ENCODE peak calls at places on chromosomes 13 and 19, in nine cellular contexts. H, Q, T, X, N, J, P, Z and K are unnamed samples. For H3K4me1, the result is how much of the 10 kb centered on the place peaks cover.

GRCh38 chr19:55545443-55545842 is at the start of gene SBK3:
- DNase-seq in H (no peak), Q (no peak), T (no peak), X (no peak), N (no peak), J (no peak), P (no peak), Z (no peak), K (no peak)

GRCh38 chr13:30116379-30116778 is 191.0 kb downstream of the KATNAL1 start:
- DNase-seq in H (no peak), Q (no peak), T (no peak), X (no peak), N (no peak), J (no peak), P (peak), Z (no peak), K (no peak)

GRCh38 chr13:112335135-112335534 is 41.0 kb upstream of the SPACA7 start:
- DNase-seq in H (no peak), Q (no peak), T (no peak), X (no peak), N (no peak), J (no peak), P (no peak), Z (no peak), K (no peak)

GRCh38 chr13:48923376-48923775 is 52.3 kb upstream of the FNDC3A start:
- DNase-seq in H (no peak), Q (no peak), T (no peak), X (no peak), N (no peak), J (peak), P (no peak), Z (no peak), K (no peak)

GRCh38 chr19:39951065-39951650 is 16.7 kb upstream of the FCGBP start:
- DNase-seq in H (no peak), Q (no peak), T (no peak), X (no peak), N (no peak), J (no peak), P (no peak), Z (no peak), K (no peak)

GRCh38 chr19:42363614-42364346 is 26.3 kb downstream of the CNFN start:
- DNase-seq in H (no peak), Q (no peak), T (no peak), X (no peak), N (no peak), J (no peak), P (no peak), Z (no peak), K (no peak)

GRCh38 chr13:45333251-45333972 is 7.6 kb downstream of the TPT1 start:
- DNase-seq in H (no peak), Q (no peak), T (no peak), X (no peak), N (no peak), J (no peak), P (no peak), Z (no peak), K (no peak)

GRCh38 chr13:63408227-63409202 is 1992.9 kb upstream of the PCDH20 start:
- DNase-seq in H (no peak), Q (no peak), T (no peak), X (no peak), N (no peak), J (no peak), P (no peak), Z (no peak), K (no peak)

GRCh38 chr19:15621801-15622200 is 6.8 kb downstream of the CYP4F8 start:
- DNase-seq in H (no peak), Q (no peak), T (no peak), X (no peak), N (no peak), J (no peak), P (no peak), Z (no peak), K (no peak)

GRCh38 chr13:32140109-32140508 is 108.5 kb downstream of the FRY start:
- DNase-seq in H (no peak), Q (no peak), T (no peak), X (no peak), N (no peak), J (no peak), P (no peak), Z (no peak), K (no peak)

GRCh38 chr13:106376411-106377112 is 158.9 kb downstream of the EFNB2 start:
- DNase-seq in H (peak), Q (peak), T (no peak), X (no peak), N (peak), J (no peak), P (no peak), Z (no peak), K (peak)

GRCh38 chr19:17220207-17220758 is 5.1 kb downstream of the USE1 start:
- DNase-seq in H (peak), Q (peak), T (no peak), X (no peak), N (no peak), J (no peak), P (no peak), Z (peak), K (no peak)

GRCh38 chr19:14375582-14376291 is 5.5 kb upstream of the ADGRE5 start:
- DNase-seq in H (no peak), Q (peak), T (peak), X (no peak), N (no peak), J (peak), P (peak), Z (no peak), K (peak)
- H3K4me1 ChIP-seq in H (under half), Q (under half), T (under half), X (under half), N (under half), J (under half), P (under half), Z (under half), K (under half)

GRCh38 chr13:71754407-71754974 is 112.5 kb downstream of the DACH1 start:
- DNase-seq in H (no peak), Q (peak), T (no peak), X (no peak), N (no peak), J (peak), P (no peak), Z (no peak), K (no peak)

GRCh38 chr13:71758823-71759222 is 108.2 kb downstream of the DACH1 start:
- DNase-seq in H (no peak), Q (no peak), T (peak), X (no peak), N (no peak), J (no peak), P (no peak), Z (peak), K (no peak)

GRCh38 chr13:71759506-71760225 is 107.3 kb downstream of the DACH1 start:
- DNase-seq in H (no peak), Q (no peak), T (no peak), X (peak), N (no peak), J (no peak), P (no peak), Z (no peak), K (no peak)

DNA sequence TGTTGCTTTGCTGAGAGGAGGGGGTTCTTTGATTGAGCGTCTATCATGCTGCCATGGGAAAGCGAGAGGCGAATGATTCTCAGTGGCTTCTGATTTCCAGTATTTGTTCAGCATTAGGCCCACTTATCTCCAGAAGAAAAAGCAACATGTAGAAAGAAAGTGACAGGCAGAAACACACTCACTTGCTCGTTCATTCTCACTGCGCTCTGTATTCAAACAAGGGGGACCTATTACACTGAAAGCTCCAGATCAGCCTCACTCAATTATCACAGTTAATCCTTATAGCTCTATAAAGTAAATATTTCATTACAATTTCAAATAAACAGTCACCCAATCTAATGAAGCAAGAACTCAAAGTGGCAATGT is 106.8 kb downstream of the DACH1 start:
- DNase-seq in H (no peak), Q (no peak), T (no peak), X (no peak), N (no peak), J (no peak), P (no peak), Z (no peak), K (no peak)
- TF ChIP-seq CTCF in H (no peak), Q (no peak), T (no peak), X (no peak), N (no peak), J (no peak), P (no peak), Z (no peak), K (no peak)

DNA sequence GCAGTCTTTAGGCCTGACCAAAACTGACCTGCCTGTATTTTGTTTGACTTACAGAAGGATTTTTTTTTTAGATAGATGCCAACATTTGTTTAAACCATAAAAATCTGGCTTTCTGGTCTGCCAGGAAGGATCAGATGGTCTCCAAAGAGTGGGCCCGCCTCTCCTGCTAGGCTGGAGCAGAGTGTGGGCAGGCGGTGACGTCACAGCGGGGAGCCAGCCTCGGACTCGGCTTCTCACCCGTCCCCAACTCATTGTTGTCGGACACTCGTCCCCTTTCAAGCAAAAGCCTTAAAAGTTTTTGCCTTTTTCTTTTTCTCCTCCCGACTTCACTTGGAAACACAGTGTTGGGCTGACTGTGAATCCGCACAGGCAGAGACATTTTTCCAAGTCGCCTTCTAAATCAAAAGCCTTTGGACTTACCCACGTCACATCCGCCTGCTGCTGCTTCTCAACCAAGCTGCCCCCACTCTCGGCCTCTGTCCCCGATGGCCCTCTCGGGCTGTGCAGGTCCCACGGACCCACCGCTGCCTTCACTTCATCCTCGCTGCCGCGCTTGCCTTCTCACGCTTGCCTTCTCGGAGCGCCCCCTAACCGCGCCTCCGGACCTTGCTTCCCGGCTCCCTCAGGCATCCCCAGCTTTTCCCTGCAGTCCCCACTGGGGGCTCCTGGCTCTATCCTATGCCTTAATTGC is 4.1 kb upstream of the ZNF135 start:
- DNase-seq in H (no peak), Q (peak), T (peak), X (peak), N (no peak), J (peak), P (no peak), Z (no peak), K (peak)
- H3K27ac ChIP-seq in H (no peak), Q (peak), T (no peak), X (no peak), N (no peak), J (peak), P (no peak), Z (no peak), K (peak)

GRCh38 chr13:51244637-51245405 is 22.6 kb downstream of the FAM124A start:
- DNase-seq in H (no peak), Q (no peak), T (no peak), X (peak), N (no peak), J (no peak), P (no peak), Z (no peak), K (no peak)
- H3K4me1 ChIP-seq in H (under half), Q (under half), T (under half), X (under half), N (under half), J (under half), P (under half), Z (under half), K (under half)

GRCh38 chr13:41137241-41137640 is 4.6 kb upstream of the KBTBD6 start:
- DNase-seq in H (peak), Q (no peak), T (no peak), X (no peak), N (peak), J (no peak), P (no peak), Z (no peak), K (no peak)

GRCh38 chr13:41136396-41137031 is 3.9 kb upstream of the KBTBD6 start:
- DNase-seq in H (no peak), Q (no peak), T (no peak), X (no peak), N (no peak), J (no peak), P (no peak), Z (no peak), K (no peak)

GRCh38 chr13:41130356-41130755 is 2.2 kb downstream of the KBTBD6 start:
- DNase-seq in H (no peak), Q (no peak), T (no peak), X (no peak), N (no peak), J (no peak), P (no peak), Z (no peak), K (no peak)

GRCh38 chr13:41132512-41133152 is at the start of gene KBTBD6:
- DNase-seq in H (peak), Q (peak), T (peak), X (peak), N (peak), J (peak), P (peak), Z (peak), K (peak)

DNA sequence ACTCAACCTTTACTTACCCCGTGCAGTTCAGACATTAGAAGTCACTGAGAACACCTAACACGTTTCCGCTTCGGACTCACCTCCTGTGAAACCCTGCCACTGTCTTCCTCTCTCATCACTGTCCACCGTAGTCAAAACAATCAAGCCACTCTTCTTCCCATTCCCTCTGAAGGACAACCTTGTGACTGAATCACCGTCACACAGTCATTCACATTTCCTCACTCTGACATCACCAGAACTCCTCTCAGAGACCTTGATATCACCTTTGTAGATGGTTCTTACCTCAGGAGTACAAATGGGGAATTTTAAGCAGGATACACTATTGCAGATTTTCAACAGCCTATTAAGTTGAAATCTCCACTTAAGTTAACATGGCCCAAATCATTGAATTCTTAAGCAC is 1.3 kb upstream of the KBTBD6 start:
- DNase-seq in H (no peak), Q (no peak), T (no peak), X (no peak), N (peak), J (no peak), P (no peak), Z (no peak), K (no peak)
- TF ChIP-seq CTCF in H (no peak), Q (no peak), T (no peak), X (no peak), N (no peak), J (no peak), P (no peak), Z (no peak), K (no peak)

DNA sequence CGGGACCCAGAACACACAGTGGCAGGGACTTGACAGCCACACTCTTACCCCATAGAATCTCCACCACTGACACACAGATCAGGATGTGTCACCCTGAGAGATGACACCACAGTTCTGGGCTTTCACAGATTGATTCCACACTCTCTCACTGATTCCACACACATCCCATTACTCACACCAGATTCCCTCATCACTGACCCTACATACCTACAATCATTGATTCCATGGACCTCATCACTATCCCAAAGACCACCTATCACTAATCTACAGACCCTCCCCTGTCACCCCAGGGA is 57.6 kb upstream of the ZNF527 start:
- DNase-seq in H (no peak), Q (no peak), T (no peak), X (no peak), N (no peak), J (no peak), P (no peak), Z (no peak), K (no peak)
- H3K27ac ChIP-seq in H (no peak), Q (peak), T (no peak), X (no peak), N (no peak), J (peak), P (no peak), Z (no peak), K (no peak)

GRCh38 chr19:18503971-18504885 is 17.6 kb downstream of the ELL start:
- DNase-seq in H (no peak), Q (no peak), T (no peak), X (no peak), N (no peak), J (no peak), P (peak), Z (peak), K (no peak)
- H3K4me1 ChIP-seq in H (under half), Q (under half), T (under half), X (under half), N (under half), J (half or more), P (under half), Z (under half), K (half or more)